ENCODE peak calls at places on chromosomes 1 and 21, in five cellular contexts. V, Z, F, J and X are unnamed samples.

GRCh38 chr1:240687820-240688219 is 75.9 kb upstream of the GREM2 start:
- DNase-seq in V (peak), Z (no peak), F (no peak), J (no peak), X (no peak)

GRCh38 chr1:53826367-53826766 is 11.7 kb downstream of the NDC1 start:
- DNase-seq in V (no peak), Z (peak), F (no peak), J (peak), X (no peak)

GRCh38 chr1:45327644-45328515 is 1.2 kb downstream of the HPDL start:
- DNase-seq in V (no peak), Z (no peak), F (no peak), J (no peak), X (no peak)

GRCh38 chr1:20698195-20698910 is 19.5 kb downstream of the KIF17 start:
- DNase-seq in V (no peak), Z (peak), F (no peak), J (peak), X (no peak)

GRCh38 chr1:24926596-24927249 is 3.4 kb downstream of the RUNX3 start:
- DNase-seq in V (peak), Z (no peak), F (no peak), J (no peak), X (no peak)

GRCh38 chr1:209544098-209544497 is 39.4 kb upstream of the CAMK1G start:
- DNase-seq in V (no peak), Z (no peak), F (no peak), J (no peak), X (no peak)

GRCh38 chr1:94401206-94401605 is 17.0 kb upstream of the ABCD3 start:
- DNase-seq in V (no peak), Z (peak), F (no peak), J (no peak), X (no peak)

GRCh38 chr1:145918992-145919939 is 749 bp upstream of the PEX11B start:
- DNase-seq in V (no peak), Z (peak), F (no peak), J (no peak), X (no peak)

GRCh38 chr1:78146137-78146822 is 100.5 kb downstream of the GIPC2 start:
- DNase-seq in V (no peak), Z (no peak), F (no peak), J (no peak), X (no peak)

GRCh38 chr1:9121891-9122409 is 7.0 kb downstream of the GPR157 start:
- DNase-seq in V (peak), Z (no peak), F (peak), J (no peak), X (no peak)

GRCh38 chr1:59494145-59494824 is 197.4 kb downstream of the FGGY start:
- DNase-seq in V (no peak), Z (no peak), F (no peak), J (no peak), X (no peak)

GRCh38 chr1:35505911-35506798 is 51.0 kb downstream of the KIAA0319L start:
- DNase-seq in V (peak), Z (peak), F (no peak), J (peak), X (no peak)

GRCh38 chr1:232596666-232597303 is 33.1 kb downstream of the SIPA1L2 start:
- DNase-seq in V (no peak), Z (no peak), F (no peak), J (no peak), X (no peak)

GRCh38 chr1:244918422-244919319 is 54.3 kb upstream of the HNRNPU start:
- DNase-seq in V (peak), Z (peak), F (peak), J (no peak), X (peak)

GRCh38 chr21:43974791-43975468 is 37.2 kb upstream of the TRAPPC10 start:
- DNase-seq in V (no peak), Z (no peak), F (no peak), J (no peak), X (no peak)